ENCODE peak calls at places on chromosomes 3 and 15, in four cellular contexts. D is A549, K is GM12878, M is HL-60. T is an unnamed sample.

GRCh38 chr3:23806322-23807160 is 786 bp downstream of the UBE2E1 start:
- DNase-seq in D (no peak), K (no peak), M (no peak), T (no peak)

GRCh38 chr3:195421410-195421809 is 21.4 kb downstream of the ACAP2 start:
- DNase-seq in D (no peak), K (no peak), M (no peak), T (no peak)

GRCh38 chr3:10968390-10968789 is 24.2 kb upstream of the SLC6A1 start:
- DNase-seq in D (no peak), K (no peak), M (no peak), T (no peak)

GRCh38 chr3:141940204-141940776 is 63.8 kb downstream of the ATP1B3 start:
- DNase-seq in D (peak), K (no peak), M (no peak), T (peak)

GRCh38 chr3:136893848-136894443 is 31.9 kb downstream of the NCK1 start:
- DNase-seq in D (peak), K (no peak), M (no peak), T (peak)

GRCh38 chr3:65569845-65570405 is 468.8 kb downstream of the MAGI1 start:
- DNase-seq in D (no peak), K (no peak), M (no peak), T (no peak)

GRCh38 chr3:110933786-110934415 is 137.7 kb upstream of the NECTIN3 start:
- DNase-seq in D (peak), K (no peak), M (no peak), T (no peak)

GRCh38 chr3:197363553-197364409 is 65.4 kb upstream of the DLG1 start:
- DNase-seq in D (no peak), K (no peak), M (no peak), T (no peak)

GRCh38 chr3:41199866-41200668 is 762 bp downstream of the CTNNB1 start:
- DNase-seq in D (no peak), K (no peak), M (no peak), T (no peak)

GRCh38 chr3:144549161-144549560 is 577.5 kb downstream of the DIPK2A start:
- DNase-seq in D (no peak), K (no peak), M (no peak), T (no peak)
- H3K27ac ChIP-seq in D (no peak), K (no peak), M (no peak), T (no peak)

GRCh38 chr15:81312790-81313543 is 11.0 kb downstream of the STARD5 start:
- DNase-seq in D (peak), K (no peak), M (peak), T (peak)
- TF ChIP-seq REST in D (no peak), K (no peak), M (no peak), T (no peak)

GRCh38 chr3:155195558-155195957 is 97.9 kb downstream of the STRIT1 start:
- DNase-seq in D (no peak), K (no peak), M (no peak), T (no peak)
- H3K27ac ChIP-seq in D (no peak), K (no peak), M (no peak), T (no peak)

GRCh38 chr15:26772588-26773484 is at the start of gene GABRB3:
- DNase-seq in D (peak), K (no peak), M (no peak), T (no peak)
- TF ChIP-seq REST in D (no peak), K (no peak), M (no peak), T (no peak)

DNA sequence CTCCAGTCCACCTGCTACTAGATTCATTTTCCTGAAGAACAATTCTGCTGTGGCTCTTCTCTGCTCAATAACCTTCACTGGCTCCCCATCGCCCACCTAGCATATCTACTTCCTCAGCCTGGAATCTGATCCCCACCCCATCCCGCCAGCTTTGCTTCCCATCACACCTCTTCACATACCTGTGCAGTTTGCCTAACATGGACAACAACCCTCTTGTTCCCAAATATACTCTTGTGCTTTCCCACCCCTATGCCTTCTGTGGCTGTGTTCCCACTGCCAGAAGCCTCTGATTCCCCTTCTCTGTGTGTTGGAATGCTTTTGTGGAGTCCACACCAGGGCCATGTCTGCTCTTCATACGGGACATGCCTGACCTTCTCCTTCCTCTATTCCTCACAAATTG is 29.5 kb downstream of the CMTM7 start:
- DNase-seq in D (no peak), K (no peak), M (no peak), T (no peak)
- H3K27ac ChIP-seq in D (no peak), K (no peak), M (peak), T (peak)

GRCh38 chr15:41411031-41411430 is 5.9 kb upstream of the RTF1 start:
- DNase-seq in D (no peak), K (no peak), M (no peak), T (no peak)

GRCh38 chr15:41401904-41402267 is 410 bp downstream of the NDUFAF1 start:
- DNase-seq in D (no peak), K (no peak), M (no peak), T (no peak)

GRCh38 chr15:41411441-41411840 is 5.5 kb upstream of the RTF1 start:
- DNase-seq in D (no peak), K (no peak), M (no peak), T (no peak)

DNA sequence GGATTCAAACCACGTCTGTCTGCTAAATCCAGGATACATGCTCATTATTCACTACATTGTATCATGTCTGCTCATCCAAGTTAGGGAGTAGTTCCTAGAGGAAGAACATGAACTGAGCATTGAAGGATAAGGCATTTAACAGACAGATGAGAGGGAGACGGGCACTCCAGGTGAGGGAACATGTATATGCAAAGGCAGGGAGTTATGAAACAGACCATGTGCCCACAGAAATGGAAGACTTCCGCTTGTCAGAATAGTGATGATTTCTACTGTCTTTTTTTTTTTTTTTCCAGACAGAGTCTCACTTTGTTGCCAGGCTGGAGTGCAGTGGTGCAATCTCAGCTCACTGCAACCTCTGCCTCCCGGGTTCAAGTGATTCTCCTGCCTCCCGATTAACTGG is 5.0 kb upstream of the NDUFAF1 start:
- DNase-seq in D (no peak), K (no peak), M (peak), T (no peak)
- TF ChIP-seq REST in D (no peak), K (no peak), M (no peak), T (no peak)

GRCh38 chr15:99016680-99017321 is 9.2 kb upstream of the PGPEP1L start:
- DNase-seq in D (peak), K (no peak), M (no peak), T (peak)
- H3K27ac ChIP-seq in D (no peak), K (peak), M (peak), T (peak)

GRCh38 chr3:34296779-34297178 is 498.3 kb downstream of the PDCD6IP start:
- DNase-seq in D (no peak), K (no peak), M (no peak), T (no peak)
- TF ChIP-seq REST in D (peak), K (peak), M (peak), T (peak)